ENCODE peak calls at places on chromosome 18, in nine cellular contexts. Y is BE2C; R is naive thymus-derived CD4-positive, alpha-beta T cell; G is H54; V is HTR-8/SVneo; L is brain microvascular endothelial cell; T is head of caudate nucleus; M is NCI-H510A; K is body of pancreas. I is an unnamed sample.

GRCh38 chr18:3919396-3920061 is 469.6 kb downstream of the TGIF1 start:
- DNase-seq in L (no peak), R (no peak), G (no peak), Y (no peak), V (no peak), K (no peak), T (no peak), M (no peak), I (no peak)

GRCh38 chr18:59085126-59085794 is 54.4 kb upstream of the SEC11C start:
- DNase-seq in K (no peak), M (no peak), G (no peak), V (no peak), Y (no peak), R (no peak), T (no peak), L (no peak), I (no peak)

GRCh38 chr18:1014496-1014895 is 109.8 kb downstream of the ADCYAP1 start:
- DNase-seq in R (no peak), M (no peak), T (no peak), K (no peak), Y (peak), V (no peak), G (no peak), L (no peak), I (no peak)

GRCh38 chr18:30999186-30999585 is 43.4 kb downstream of the DSC3 start:
- DNase-seq in G (no peak), V (no peak), T (no peak), R (no peak), L (no peak), M (no peak), K (no peak), Y (no peak), I (no peak)

GRCh38 chr18:37889963-37890362 is 324.4 kb upstream of the CELF4 start:
- DNase-seq in M (no peak), R (no peak), K (no peak), V (no peak), G (no peak), T (no peak), L (no peak), Y (peak), I (no peak)

GRCh38 chr18:6362559-6363129 is 52.1 kb downstream of the L3MBTL4 start:
- DNase-seq in M (no peak), R (no peak), L (no peak), V (no peak), G (no peak), K (no peak), Y (no peak), T (no peak), I (no peak)

GRCh38 chr18:24528857-24529256 is 68.4 kb downstream of the HRH4 start:
- DNase-seq in T (no peak), R (no peak), K (no peak), V (no peak), G (no peak), L (no peak), Y (no peak), M (no peak), I (no peak)

GRCh38 chr18:38688402-38688801 is 1122.8 kb upstream of the CELF4 start:
- DNase-seq in G (no peak), M (no peak), Y (no peak), R (no peak), T (no peak), V (no peak), L (no peak), K (no peak), I (no peak)

GRCh38 chr18:45107425-45107824 is 426.7 kb downstream of the SETBP1 start:
- DNase-seq in V (no peak), R (no peak), Y (no peak), T (no peak), G (no peak), M (no peak), K (no peak), L (peak), I (no peak)

GRCh38 chr18:2050016-2050415 is 521.3 kb downstream of the METTL4 start:
- DNase-seq in K (no peak), M (no peak), R (no peak), Y (no peak), G (no peak), L (peak), V (no peak), T (no peak), I (no peak)

GRCh38 chr18:23689616-23690504 is 607 bp downstream of the LAMA3 start:
- DNase-seq in L (no peak), T (no peak), V (no peak), R (no peak), K (peak), G (no peak), Y (peak), M (no peak), I (peak)

GRCh38 chr18:55586841-55587240 is 1.2 kb downstream of the TCF4 start:
- DNase-seq in M (no peak), G (no peak), Y (no peak), V (no peak), K (no peak), T (peak), R (no peak), L (peak), I (no peak)

GRCh38 chr18:22585821-22586220 is 168.1 kb upstream of the CTAGE1 start:
- DNase-seq in G (no peak), K (no peak), M (no peak), V (no peak), R (no peak), T (no peak), L (no peak), Y (no peak), I (no peak)

GRCh38 chr18:60232541-60232940 is 140.0 kb downstream of the MC4R start:
- DNase-seq in K (no peak), M (no peak), Y (no peak), G (peak), T (no peak), V (peak), R (no peak), L (peak), I (no peak)

GRCh38 chr18:78670778-78671405 is 308.7 kb upstream of the SALL3 start:
- DNase-seq in V (no peak), L (no peak), T (no peak), G (no peak), K (no peak), R (no peak), Y (no peak), M (no peak), I (no peak)

GRCh38 chr18:49355028-49355427 is 105.4 kb downstream of the DYM start:
- DNase-seq in L (no peak), V (no peak), K (no peak), M (no peak), R (no peak), T (no peak), G (no peak), Y (no peak), I (no peak)

GRCh38 chr18:24136967-24137373 is 1.9 kb upstream of the CABYR start:
- DNase-seq in L (no peak), K (no peak), M (peak), R (no peak), T (no peak), V (no peak), Y (no peak), G (no peak), I (no peak)

GRCh38 chr18:10417191-10417590 is 37.2 kb upstream of the APCDD1 start:
- DNase-seq in M (no peak), T (no peak), Y (no peak), G (no peak), V (no peak), K (no peak), L (no peak), R (no peak), I (no peak)

GRCh38 chr18:48997985-48998831 is 47.4 kb upstream of the SMAD7 start:
- DNase-seq in V (peak), M (no peak), T (no peak), R (no peak), G (peak), K (peak), Y (no peak), L (peak), I (peak)

GRCh38 chr18:3903341-3903740 is 453.4 kb downstream of the TGIF1 start:
- DNase-seq in L (peak), K (no peak), M (no peak), G (peak), V (peak), T (no peak), Y (no peak), R (no peak), I (no peak)

GRCh38 chr18:32372381-32373061 is 98.2 kb downstream of the GAREM1 start:
- DNase-seq in M (peak), L (no peak), Y (no peak), K (peak), G (no peak), T (no peak), V (no peak), R (no peak), I (no peak)

GRCh38 chr18:36187138-36187825 is at the start of gene MOCOS:
- DNase-seq in G (peak), V (peak), M (peak), T (peak), Y (peak), L (peak), R (peak), K (peak), I (peak)

GRCh38 chr18:36127866-36128845 is 984 bp downstream of the SLC39A6 start:
- DNase-seq in K (peak), M (no peak), L (peak), Y (peak), V (peak), R (peak), T (peak), G (no peak), I (peak)

GRCh38 chr18:79393181-79393598 is 2.5 kb upstream of the NFATC1 start:
- DNase-seq in L (no peak), G (peak), K (no peak), Y (no peak), M (no peak), V (no peak), R (peak), T (no peak), I (peak)

GRCh38 chr18:40197711-40198110 is 1757.3 kb upstream of the PIK3C3 start:
- DNase-seq in R (no peak), V (no peak), K (no peak), G (no peak), M (no peak), L (no peak), Y (no peak), T (no peak), I (no peak)

GRCh38 chr18:36947820-36948348 is 119.0 kb downstream of the KIAA1328 start:
- DNase-seq in K (no peak), R (no peak), T (no peak), G (no peak), V (no peak), M (no peak), Y (no peak), L (no peak), I (no peak)

GRCh38 chr18:48950536-48951447 is at the start of gene SMAD7:
- DNase-seq in V (no peak), L (no peak), K (no peak), M (no peak), T (peak), Y (no peak), G (no peak), R (no peak), I (no peak)

GRCh38 chr18:78722391-78722790 is 257.2 kb upstream of the SALL3 start:
- DNase-seq in M (no peak), V (no peak), Y (no peak), T (peak), R (no peak), L (no peak), G (no peak), K (no peak), I (no peak)

GRCh38 chr18:2981212-2981728 is 31.7 kb downstream of the LPIN2 start:
- DNase-seq in T (no peak), V (peak), Y (no peak), R (no peak), M (no peak), K (no peak), L (peak), G (peak), I (no peak)

GRCh38 chr18:48073231-48073930 is 142.9 kb upstream of the SMAD2 start:
- DNase-seq in Y (peak), G (no peak), K (no peak), R (no peak), L (no peak), M (no peak), T (no peak), V (no peak), I (no peak)

GRCh38 chr18:75840131-75840530 is 412.6 kb upstream of the SMIM21 start:
- DNase-seq in L (no peak), K (no peak), R (no peak), T (no peak), Y (no peak), G (no peak), V (no peak), M (no peak), I (no peak)